ENCODE peak calls at places on chromosomes 4 and X, in ten cellular contexts. J, I, F, L, U, G, R, B, A and C are unnamed samples.

GRCh38 chr4:38499101-38499500 is 164.9 kb upstream of the KLF3 start:
- DNase-seq in L (no peak), G (no peak), F (peak), I (no peak), A (no peak), R (no peak), J (no peak), U (no peak), B (peak), C (no peak)

GRCh38 chr4:48127882-48128394 is 6.1 kb downstream of the TXK start:
- DNase-seq in J (peak), G (peak), B (peak), R (peak), A (peak), F (peak), L (peak), I (peak), U (peak), C (peak)

GRCh38 chr4:183926950-183927349 is 21.8 kb downstream of the STOX2 start:
- DNase-seq in B (no peak), R (no peak), A (no peak), I (no peak), L (no peak), G (no peak), U (no peak), J (no peak), F (no peak), C (no peak)

GRCh38 chr4:76615999-76616398 is 181.0 kb downstream of the SHROOM3 start:
- DNase-seq in I (no peak), B (no peak), L (no peak), U (no peak), A (no peak), R (no peak), G (no peak), J (no peak), F (no peak), C (no peak)

GRCh38 chr4:114043116-114043515 is 63.7 kb upstream of the ARSJ start:
- DNase-seq in A (no peak), F (peak), B (no peak), R (no peak), U (no peak), G (no peak), J (no peak), I (no peak), L (no peak), C (peak)

GRCh38 chr4:86218721-86219481 is 141.0 kb downstream of the MAPK10 start:
- DNase-seq in I (no peak), A (no peak), F (peak), R (no peak), G (peak), L (no peak), B (peak), J (no peak), U (no peak), C (no peak)

GRCh38 chr4:99640676-99641075 is 17.0 kb downstream of the C4orf54 start:
- DNase-seq in L (no peak), R (no peak), A (no peak), G (peak), J (no peak), B (no peak), U (no peak), F (no peak), I (no peak), C (peak)

GRCh38 chr4:57148831-57149230 is 38.6 kb upstream of the IGFBP7 start:
- DNase-seq in F (peak), R (no peak), G (peak), A (no peak), B (peak), L (no peak), I (no peak), J (no peak), U (no peak), C (peak)

GRCh38 chr4:39699676-39700409 is 1.9 kb downstream of the UBE2K start:
- DNase-seq in I (no peak), R (peak), F (peak), J (no peak), L (no peak), B (peak), U (peak), G (peak), A (peak), C (peak)

GRCh38 chr4:148051403-148051802 is 319.5 kb downstream of the ARHGAP10 start:
- DNase-seq in F (no peak), J (no peak), L (no peak), A (no peak), B (no peak), G (no peak), U (no peak), I (no peak), R (no peak), C (no peak)

GRCh38 chrX:20091499-20091898 is 25.2 kb downstream of the MAP7D2 start:
- DNase-seq in R (no peak), G (no peak), A (no peak), F (no peak), I (no peak), J (no peak), B (no peak), U (no peak), L (no peak), C (peak)

GRCh38 chr4:150679767-150680088 is 97.8 kb downstream of the MAB21L2 start:
- DNase-seq in G (no peak), B (peak), U (no peak), J (no peak), L (no peak), I (no peak), F (peak), R (no peak), A (no peak), C (no peak)

GRCh38 chrX:118560380-118560932 is 64.8 kb downstream of the DOCK11 start:
- DNase-seq in U (no peak), A (no peak), I (peak), R (no peak), J (no peak), B (no peak), G (no peak), F (no peak), L (no peak), C (no peak)

GRCh38 chr4:88457307-88458090 is 580 bp downstream of the HERC5 start:
- DNase-seq in R (no peak), I (peak), U (peak), F (peak), A (no peak), G (peak), J (peak), B (peak), L (peak), C (peak)
- TF ChIP-seq EZH2 in R (no peak), I (no peak), U (no peak), F (peak), A (no peak), G (no peak), J (peak), B (no peak), L (no peak), C (no peak)

DNA sequence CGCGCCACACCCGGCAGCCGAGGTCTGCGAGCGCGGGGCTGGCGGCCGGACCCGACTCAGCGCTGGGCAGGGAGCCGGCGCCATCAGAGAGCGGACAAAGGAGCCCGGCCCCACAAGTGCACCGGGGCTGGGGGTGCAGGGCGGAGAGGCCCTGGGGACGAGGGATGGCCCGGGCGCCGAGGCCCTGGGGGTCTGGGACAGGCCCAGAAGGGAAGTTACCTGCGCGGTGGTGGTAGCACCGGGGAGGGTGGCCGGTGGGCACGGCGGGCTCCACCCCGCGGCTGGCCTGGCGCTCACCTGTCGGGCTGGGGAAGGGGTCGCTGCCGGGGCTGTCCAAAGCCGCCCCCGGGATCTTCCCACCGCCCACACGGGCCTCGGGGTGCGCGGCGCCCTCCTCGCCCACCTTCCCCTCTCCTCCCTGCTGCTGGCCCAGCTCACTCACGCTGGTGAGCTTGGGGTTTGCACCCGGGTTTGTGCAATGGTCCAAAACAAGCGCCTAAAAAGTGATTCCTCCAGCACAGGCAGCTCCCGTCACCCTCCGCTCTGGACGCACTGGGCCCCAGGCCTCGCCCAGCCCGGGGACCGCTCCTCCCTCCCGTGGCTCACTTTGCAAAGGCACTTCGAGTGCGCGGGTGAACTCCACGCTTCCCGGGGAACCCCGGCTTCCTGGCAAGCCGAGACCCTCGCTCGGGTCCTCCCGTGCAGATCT is at the start of gene CTPS2:
- DNase-seq in G (peak), U (peak), A (peak), F (peak), L (no peak), J (peak), R (peak), I (peak), B (peak), C (peak)
- TF ChIP-seq EZH2 in G (no peak), U (no peak), A (no peak), F (no peak), L (no peak), J (no peak), R (no peak), I (no peak), B (no peak), C (no peak)

GRCh38 chr4:163331629-163332360 is 601 bp downstream of the NPY1R start:
- DNase-seq in B (peak), G (peak), L (no peak), I (peak), R (no peak), A (no peak), J (peak), U (no peak), F (peak), C (peak)
- TF ChIP-seq EZH2 in B (peak), G (peak), L (no peak), I (peak), R (no peak), A (no peak), J (peak), U (no peak), F (no peak), C (peak)

GRCh38 chr4:112509243-112510190 is 6.5 kb downstream of the NEUROG2 start:
- DNase-seq in B (peak), R (no peak), L (no peak), I (peak), U (no peak), A (no peak), F (peak), G (peak), J (no peak), C (no peak)
- TF ChIP-seq EZH2 in B (peak), R (no peak), L (no peak), I (peak), U (no peak), A (no peak), F (no peak), G (no peak), J (no peak), C (peak)

DNA sequence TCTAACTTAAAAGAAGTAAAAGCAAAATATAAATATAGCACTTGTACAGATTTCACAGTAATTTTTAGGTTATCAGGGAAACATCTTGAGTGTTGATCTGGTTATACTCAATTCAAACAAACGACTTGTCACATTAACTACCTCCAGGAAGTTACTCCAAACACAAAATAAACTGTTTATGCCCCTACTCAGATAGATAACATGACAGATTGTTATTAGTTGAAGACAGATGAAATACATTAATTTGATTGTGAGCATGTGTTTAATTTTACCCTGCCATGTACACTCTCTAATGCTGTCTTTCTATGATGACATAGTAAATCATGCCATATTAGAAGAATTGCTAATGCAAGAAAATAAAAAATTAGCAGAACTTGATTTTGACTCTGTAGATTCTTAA is 88.0 kb downstream of the RAB28 start:
- DNase-seq in G (no peak), R (no peak), I (no peak), A (no peak), J (no peak), U (no peak), B (no peak), F (no peak), L (no peak), C (no peak)
- TF ChIP-seq EZH2 in G (no peak), R (no peak), I (no peak), A (no peak), J (no peak), U (no peak), B (no peak), F (no peak), L (no peak), C (no peak)

GRCh38 chr4:30722092-30722915 is 2.1 kb downstream of the PCDH7 start:
- DNase-seq in U (no peak), I (peak), R (no peak), B (no peak), F (peak), G (no peak), A (no peak), J (peak), L (no peak), C (no peak)
- TF ChIP-seq EZH2 in U (no peak), I (peak), R (no peak), B (no peak), F (no peak), G (no peak), A (no peak), J (no peak), L (no peak), C (no peak)